ENCODE peak calls at places on chromosomes 13 and 19, in seven cellular contexts. B is H9, K is neuronal stem cell, D is H1, M is mesenchymal stem cell, C is IMR-90, R is trophoblast cell. J is an unnamed sample.
A peak's percentile ranks its signal among the peaks of the same experiment; 100 is the strongest.

GRCh38 chr13:93794197-93794885 is 567.7 kb downstream of the GPC6 start:
- DNase-seq in B (no peak), K (no peak), D (no peak), M (no peak), C (peak; percentile 42), R (no peak), J (no peak)

GRCh38 chr19:1882089-1882785 is 3.1 kb downstream of the ABHD17A start:
- DNase-seq in B (peak; percentile 25), K (no peak), D (no peak), M (no peak), C (no peak), R (no peak), J (no peak)

GRCh38 chr13:112341976-112342735 is 34.0 kb upstream of the SPACA7 start:
- DNase-seq in B (no peak), K (no peak), D (no peak), M (no peak), C (no peak), R (no peak), J (no peak)

GRCh38 chr19:45076851-45077730 is 813 bp upstream of the ZNF296 start:
- DNase-seq in B (peak; percentile 71), K (no peak), D (no peak), M (no peak), C (no peak), R (no peak), J (no peak)

GRCh38 chr19:48795055-48795854 is 15.6 kb downstream of the BCAT2 start:
- DNase-seq in B (peak; percentile 94), K (peak; percentile 91), D (peak; percentile 82), M (peak; percentile 96), C (peak; percentile 92), R (peak; percentile 83), J (peak; percentile 97)

GRCh38 chr13:102870677-102871415 is 25.0 kb downstream of the ERCC5 start:
- DNase-seq in B (peak; percentile 58), K (peak; percentile 50), D (peak; percentile 33), M (peak; percentile 66), C (peak; percentile 65), R (peak; percentile 62), J (peak; percentile 70)

GRCh38 chr19:50383307-50383851 is 768 bp upstream of the POLD1 start:
- DNase-seq in B (peak; percentile 49), K (no peak), D (no peak), M (no peak), C (no peak), R (no peak), J (peak; percentile 59)

GRCh38 chr13:85265296-85265695 is 533.9 kb downstream of the SLITRK6 start:
- DNase-seq in B (no peak), K (no peak), D (no peak), M (no peak), C (no peak), R (no peak), J (no peak)

GRCh38 chr13:23147827-23148226 is 33.0 kb upstream of the SGCG start:
- DNase-seq in B (peak; percentile 66), K (no peak), D (no peak), M (no peak), C (no peak), R (no peak), J (peak; percentile 29)

GRCh38 chr13:50672025-50672424 is 171.5 kb downstream of the DLEU7 start:
- DNase-seq in B (no peak), K (no peak), D (no peak), M (no peak), C (no peak), R (peak; percentile 13), J (no peak)

GRCh38 chr13:113912596-113912995 is 48.7 kb upstream of the GAS6 start:
- DNase-seq in B (no peak), K (no peak), D (no peak), M (no peak), C (no peak), R (no peak), J (no peak)

GRCh38 chr19:58575183-58576041 is 2.3 kb upstream of the MZF1 start:
- DNase-seq in B (peak; percentile 91), K (peak; percentile 91), D (no peak), M (peak; percentile 97), C (peak; percentile 85), R (peak; percentile 92), J (peak; percentile 97)

GRCh38 chr19:41095703-41096102 is 7.5 kb downstream of the CYP2A13 start:
- DNase-seq in B (no peak), K (no peak), D (no peak), M (no peak), C (no peak), R (no peak), J (no peak)

GRCh38 chr13:113845055-113845454 is 18.8 kb downstream of the GAS6 start:
- DNase-seq in B (no peak), K (no peak), D (no peak), M (no peak), C (no peak), R (no peak), J (no peak)

GRCh38 chr13:82358284-82358683 is 1524.0 kb downstream of the SLITRK1 start:
- DNase-seq in B (no peak), K (no peak), D (no peak), M (no peak), C (no peak), R (no peak), J (no peak)

GRCh38 chr13:110458017-110458416 is 103.5 kb downstream of the RAB20 start:
- DNase-seq in B (no peak), K (no peak), D (no peak), M (no peak), C (no peak), R (no peak), J (no peak)

GRCh38 chr19:15421726-15422260 is 3.0 kb upstream of the AKAP8L start:
- DNase-seq in B (no peak), K (no peak), D (no peak), M (no peak), C (no peak), R (no peak), J (no peak)

GRCh38 chr19:45451181-45451849 is 16.5 kb upstream of the FOSB start:
- DNase-seq in B (no peak), K (no peak), D (no peak), M (peak; percentile 92), C (peak; percentile 88), R (no peak), J (peak; percentile 59)

GRCh38 chr19:23916991-23917390 is 2.3 kb downstream of the ZNF726 start:
- DNase-seq in B (no peak), K (no peak), D (no peak), M (no peak), C (peak; percentile 10), R (no peak), J (no peak)

GRCh38 chr13:43229506-43229905 is 206.1 kb downstream of the DNAJC15 start:
- DNase-seq in B (no peak), K (no peak), D (no peak), M (peak; percentile 85), C (peak; percentile 87), R (no peak), J (no peak)

GRCh38 chr13:52070929-52071523 is 46.5 kb downstream of the UTP14C start:
- DNase-seq in B (no peak), K (no peak), D (no peak), M (peak; percentile 32), C (peak; percentile 32), R (peak; percentile 30), J (peak; percentile 55)

GRCh38 chr19:48539503-48540096 is 12.4 kb upstream of the SULT2B1 start:
- DNase-seq in B (no peak), K (no peak), D (no peak), M (peak; percentile 36), C (peak; percentile 82), R (peak; percentile 64), J (no peak)

GRCh38 chr19:12090807-12091206 is 26.3 kb downstream of the ZNF844 start:
- DNase-seq in B (peak; percentile 58), K (peak; percentile 46), D (no peak), M (peak; percentile 53), C (peak; percentile 53), R (peak; percentile 49), J (peak; percentile 66)

GRCh38 chr13:44448875-44449274 is 75.3 kb downstream of the SERP2 start:
- DNase-seq in B (no peak), K (no peak), D (no peak), M (no peak), C (no peak), R (no peak), J (no peak)

GRCh38 chr19:23823952-23824389 is 65.3 kb upstream of the ZNF681 start:
- DNase-seq in B (peak; percentile 47), K (peak; percentile 0), D (peak; percentile 34), M (peak; percentile 2), C (no peak), R (peak; percentile 26), J (peak; percentile 87)

GRCh38 chr13:84607614-84608013 is 725.3 kb upstream of the SLITRK1 start:
- DNase-seq in B (no peak), K (no peak), D (no peak), M (no peak), C (peak; percentile 75), R (no peak), J (no peak)

GRCh38 chr19:55672418-55672817 is 2.6 kb upstream of the EPN1 start:
- DNase-seq in B (no peak), K (no peak), D (no peak), M (no peak), C (peak; percentile 23), R (no peak), J (no peak)

GRCh38 chr13:111202745-111203144 is 87.6 kb downstream of the ARHGEF7 start:
- DNase-seq in B (no peak), K (no peak), D (no peak), M (peak; percentile 86), C (peak; percentile 93), R (peak; percentile 66), J (peak; percentile 82)

GRCh38 chr13:39047560-39047959 is 9.3 kb downstream of the NHLRC3 start:
- DNase-seq in B (peak; percentile 61), K (no peak), D (peak; percentile 33), M (no peak), C (no peak), R (no peak), J (peak; percentile 76)

GRCh38 chr19:33301900-33302174 is 497 bp downstream of the CEBPA start:
- DNase-seq in B (no peak), K (no peak), D (no peak), M (no peak), C (no peak), R (no peak), J (no peak)
- H3K9ac ChIP-seq in B (no peak overlapping the region), K (peak overlapping the region; percentile 78), D (peak overlapping the region; percentile 10), M (no peak overlapping the region), C (no peak overlapping the region), R (no peak overlapping the region), J (no peak overlapping the region)

GRCh38 chr19:32053366-32053765 is 292.0 kb upstream of the ZNF507 start:
- DNase-seq in B (no peak), K (no peak), D (no peak), M (peak; percentile 7), C (no peak), R (no peak), J (no peak)
- H2BK120ac ChIP-seq in B (no peak overlapping the region), K (no peak overlapping the region), D (no peak overlapping the region), M (no peak overlapping the region), C (no peak overlapping the region), R (no peak overlapping the region), J (no peak overlapping the region)

GRCh38 chr19:294819-295686 is 3.9 kb upstream of the PLPP2 start:
- DNase-seq in B (peak; percentile 80), K (no peak), D (no peak), M (no peak), C (peak; percentile 12), R (no peak), J (peak; percentile 55)
- H3K9ac ChIP-seq in B (no peak overlapping the region), K (no peak overlapping the region), D (no peak overlapping the region), M (no peak overlapping the region), C (no peak overlapping the region), R (no peak overlapping the region), J (peak overlapping the region; percentile 8)

DNA sequence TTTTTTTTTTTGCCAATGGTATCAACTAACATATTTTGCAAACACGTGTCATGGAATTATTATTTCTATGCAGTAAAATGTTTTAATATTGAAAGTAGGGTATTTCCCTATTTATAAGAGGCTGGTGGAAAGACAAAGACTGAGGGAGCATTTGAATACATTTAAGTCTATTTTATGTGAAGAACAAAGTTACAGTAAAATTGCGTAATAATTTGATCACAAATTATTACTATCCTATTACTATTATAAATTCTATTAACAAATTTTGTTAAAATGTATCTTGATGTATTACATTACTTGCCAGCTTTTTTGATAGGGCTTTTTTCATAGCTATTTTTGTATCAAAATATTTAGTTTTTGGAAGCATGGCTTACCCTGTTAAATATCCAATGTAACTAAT is 58.4 kb downstream of the GPC5 start:
- DNase-seq in B (no peak), K (no peak), D (no peak), M (no peak), C (no peak), R (no peak), J (no peak)
- H2BK120ac ChIP-seq in B (no peak overlapping the region), K (no peak overlapping the region), D (no peak overlapping the region), M (no peak overlapping the region), C (no peak overlapping the region), R (no peak overlapping the region), J (no peak overlapping the region)